ENCODE peak calls at places on chromosomes 7 and 10, in five cellular contexts. One of them, this sample, is unnamed.

GRCh38 chr7:75624134-75624832 is 114.5 kb downstream of the HIP1 start:
- DNase-seq in KBM-7: peak
- DNase-seq in iris pigment epithelial cell: peak
- DNase-seq in iPS-NIHi11: no peak
- DNase-seq in left cardiac atrium: peak
- DNase-seq in this sample: no peak

GRCh38 chr7:121485457-121486243 is 89.5 kb upstream of the FAM3C start:
- DNase-seq in KBM-7: no peak
- DNase-seq in iPS-NIHi11: no peak
- DNase-seq in left cardiac atrium: peak
- DNase-seq in iris pigment epithelial cell: no peak
- DNase-seq in this sample: no peak

GRCh38 chr10:29692121-29692539 is 57.4 kb upstream of the SVIL start:
- DNase-seq in left cardiac atrium: no peak
- DNase-seq in iPS-NIHi11: peak
- DNase-seq in iris pigment epithelial cell: peak
- DNase-seq in KBM-7: no peak
- DNase-seq in this sample: no peak

GRCh38 chr10:121702351-121703320 is 104.4 kb upstream of the FGFR2 start:
- DNase-seq in left cardiac atrium: no peak
- DNase-seq in iris pigment epithelial cell: peak
- DNase-seq in iPS-NIHi11: no peak
- DNase-seq in KBM-7: no peak
- DNase-seq in this sample: peak

GRCh38 chr10:34627331-34627730 is 187.8 kb downstream of the PARD3 start:
- DNase-seq in iPS-NIHi11: no peak
- DNase-seq in KBM-7: peak
- DNase-seq in iris pigment epithelial cell: no peak
- DNase-seq in left cardiac atrium: no peak
- DNase-seq in this sample: no peak

GRCh38 chr10:18164771-18165361 is 24.6 kb downstream of the CACNB2 start:
- DNase-seq in iPS-NIHi11: no peak
- DNase-seq in iris pigment epithelial cell: peak
- DNase-seq in left cardiac atrium: no peak
- DNase-seq in KBM-7: no peak
- DNase-seq in this sample: no peak

GRCh38 chr7:153590136-153590535 is 462.1 kb upstream of the DPP6 start:
- DNase-seq in iPS-NIHi11: no peak
- DNase-seq in left cardiac atrium: no peak
- DNase-seq in KBM-7: no peak
- DNase-seq in iris pigment epithelial cell: no peak
- DNase-seq in this sample: no peak

GRCh38 chr7:21941570-21942224 is 4.0 kb downstream of the CDCA7L start:
- DNase-seq in iPS-NIHi11: no peak
- DNase-seq in left cardiac atrium: no peak
- DNase-seq in KBM-7: peak
- DNase-seq in iris pigment epithelial cell: peak
- DNase-seq in this sample: peak

GRCh38 chr10:76082956-76083355 is 651.5 kb downstream of the LRMDA start:
- DNase-seq in KBM-7: peak
- DNase-seq in left cardiac atrium: no peak
- DNase-seq in iris pigment epithelial cell: peak
- DNase-seq in iPS-NIHi11: peak
- DNase-seq in this sample: peak

GRCh38 chr7:121945849-121946238 is 72.9 kb downstream of the PTPRZ1 start:
- DNase-seq in iris pigment epithelial cell: no peak
- DNase-seq in KBM-7: no peak
- DNase-seq in iPS-NIHi11: no peak
- DNase-seq in left cardiac atrium: no peak
- DNase-seq in this sample: no peak

GRCh38 chr10:26780793-26781601 is 79.8 kb downstream of the ABI1 start:
- DNase-seq in KBM-7: no peak
- DNase-seq in left cardiac atrium: no peak
- DNase-seq in iPS-NIHi11: no peak
- DNase-seq in iris pigment epithelial cell: peak
- DNase-seq in this sample: peak

GRCh38 chr7:47482013-47482761 is 99.7 kb downstream of the TNS3 start:
- DNase-seq in left cardiac atrium: peak
- DNase-seq in iris pigment epithelial cell: peak
- DNase-seq in KBM-7: peak
- DNase-seq in iPS-NIHi11: no peak
- DNase-seq in this sample: peak

GRCh38 chr7:1857487-1858425 is 187.7 kb downstream of the ELFN1 start:
- DNase-seq in left cardiac atrium: peak
- DNase-seq in KBM-7: no peak
- DNase-seq in iris pigment epithelial cell: no peak
- DNase-seq in iPS-NIHi11: no peak
- DNase-seq in this sample: peak

GRCh38 chr10:29430101-29430500 is 141.2 kb downstream of the LYZL1 start:
- DNase-seq in iris pigment epithelial cell: no peak
- DNase-seq in left cardiac atrium: no peak
- DNase-seq in iPS-NIHi11: no peak
- DNase-seq in KBM-7: no peak
- DNase-seq in this sample: no peak

GRCh38 chr7:92768501-92769360 is 67.6 kb downstream of the CDK6 start:
- DNase-seq in KBM-7: no peak
- DNase-seq in iris pigment epithelial cell: peak
- DNase-seq in left cardiac atrium: no peak
- DNase-seq in iPS-NIHi11: peak
- DNase-seq in this sample: no peak

GRCh38 chr10:43138757-43139241 is 554 bp downstream of the CSGALNACT2 start:
- DNase-seq in iPS-NIHi11: no peak
- DNase-seq in KBM-7: peak
- DNase-seq in left cardiac atrium: no peak
- DNase-seq in iris pigment epithelial cell: peak
- DNase-seq in this sample: no peak

GRCh38 chr10:16853201-16853600 is 36.0 kb upstream of the RSU1 start:
- DNase-seq in left cardiac atrium: no peak
- DNase-seq in iPS-NIHi11: peak
- DNase-seq in iris pigment epithelial cell: peak
- DNase-seq in KBM-7: peak
- DNase-seq in this sample: no peak

GRCh38 chr10:4034907-4035581 is 250.0 kb upstream of the KLF6 start:
- DNase-seq in iPS-NIHi11: no peak
- DNase-seq in KBM-7: no peak
- DNase-seq in left cardiac atrium: no peak
- DNase-seq in iris pigment epithelial cell: peak
- DNase-seq in this sample: peak